ENCODE peak calls at places on chromosomes 13 and 19, in nine cellular contexts. F is CD8-positive, alpha-beta T cell; Y is BJ; N is WTC11; G is CD4-positive, alpha-beta T cell; U is left ventricle myocardium inferior; P is brain microvascular endothelial cell; H is fibroblast of lung; W is esophagus muscularis mucosa. D is an unnamed sample.

GRCh38 chr19:11137542-11138384 is 17.8 kb downstream of the SPC24 start:
- DNase-seq in F (peak), Y (no peak), N (peak), G (peak), U (peak), P (peak), H (peak), W (peak), D (peak)

GRCh38 chr13:105316731-105317130 is 1218.7 kb downstream of the EFNB2 start:
- DNase-seq in F (no peak), Y (no peak), N (no peak), G (no peak), U (no peak), P (no peak), H (no peak), W (no peak), D (no peak)

GRCh38 chr13:87087741-87088140 is 583.4 kb upstream of the SLITRK5 start:
- DNase-seq in F (no peak), Y (no peak), N (no peak), G (no peak), U (no peak), P (no peak), H (peak), W (no peak), D (no peak)

GRCh38 chr13:23753523-23753922 is 135.7 kb downstream of the MIPEP start:
- DNase-seq in F (no peak), Y (no peak), N (no peak), G (no peak), U (no peak), P (peak), H (peak), W (no peak), D (no peak)

GRCh38 chr13:77372275-77372674 is 45.4 kb upstream of the MYCBP2 start:
- DNase-seq in F (no peak), Y (no peak), N (no peak), G (no peak), U (no peak), P (no peak), H (peak), W (no peak), D (no peak)

GRCh38 chr13:39603424-39603947 is 493 bp upstream of the LHFPL6 start:
- DNase-seq in F (no peak), Y (no peak), N (peak), G (no peak), U (no peak), P (no peak), H (peak), W (no peak), D (no peak)

GRCh38 chr13:37618554-37618953 is 20.0 kb upstream of the POSTN start:
- DNase-seq in F (no peak), Y (peak), N (no peak), G (no peak), U (no peak), P (peak), H (peak), W (no peak), D (no peak)

GRCh38 chr13:94764576-94765321 is 52.4 kb upstream of the SOX21 start:
- DNase-seq in F (no peak), Y (no peak), N (no peak), G (no peak), U (no peak), P (no peak), H (no peak), W (no peak), D (no peak)

GRCh38 chr19:43465468-43466120 is at the start of gene LYPD3:
- DNase-seq in F (no peak), Y (peak), N (peak), G (no peak), U (no peak), P (no peak), H (peak), W (no peak), D (no peak)

GRCh38 chr13:100014621-100015020 is 33.0 kb downstream of the ZIC2 start:
- DNase-seq in F (no peak), Y (no peak), N (no peak), G (no peak), U (no peak), P (no peak), H (no peak), W (no peak), D (no peak)

GRCh38 chr19:39407644-39408391 is 1.2 kb downstream of the ZFP36 start:
- DNase-seq in F (peak), Y (no peak), N (no peak), G (peak), U (peak), P (no peak), H (peak), W (no peak), D (no peak)

GRCh38 chr19:14979136-14979497 is 547 bp downstream of the SLC1A6 start:
- DNase-seq in F (no peak), Y (no peak), N (peak), G (no peak), U (no peak), P (no peak), H (no peak), W (no peak), D (no peak)

GRCh38 chr19:1122972-1123363 is 19.2 kb downstream of the GPX4 start:
- DNase-seq in F (no peak), Y (no peak), N (peak), G (no peak), U (no peak), P (peak), H (peak), W (no peak), D (peak)

GRCh38 chr19:50567882-50568281 is 353 bp downstream of the LRRC4B start:
- DNase-seq in F (no peak), Y (no peak), N (no peak), G (no peak), U (no peak), P (no peak), H (no peak), W (no peak), D (no peak)

GRCh38 chr13:93098972-93099371 is 127.6 kb upstream of the GPC6 start:
- DNase-seq in F (no peak), Y (no peak), N (no peak), G (no peak), U (no peak), P (no peak), H (no peak), W (no peak), D (no peak)

GRCh38 chr19:18848860-18849661 is 17.3 kb downstream of the UPF1 start:
- DNase-seq in F (no peak), Y (no peak), N (no peak), G (no peak), U (peak), P (peak), H (peak), W (peak), D (no peak)

GRCh38 chr19:18761531-18762110 is 29.5 kb downstream of the COMP start:
- DNase-seq in F (no peak), Y (no peak), N (no peak), G (no peak), U (no peak), P (no peak), H (no peak), W (no peak), D (no peak)

GRCh38 chr19:34364830-34365462 is at the start of gene GPI:
- DNase-seq in F (peak), Y (no peak), N (peak), G (peak), U (peak), P (no peak), H (peak), W (no peak), D (peak)

GRCh38 chr13:34678154-34678553 is 263.9 kb upstream of the NBEA start:
- DNase-seq in F (no peak), Y (no peak), N (no peak), G (no peak), U (no peak), P (peak), H (peak), W (no peak), D (no peak)

GRCh38 chr13:44331912-44332840 is 41.4 kb upstream of the SERP2 start:
- DNase-seq in F (no peak), Y (peak), N (no peak), G (no peak), U (peak), P (peak), H (peak), W (peak), D (no peak)

GRCh38 chr13:25167775-25168174 is 4.3 kb downstream of the AMER2 start:
- DNase-seq in F (no peak), Y (no peak), N (no peak), G (no peak), U (no peak), P (no peak), H (no peak), W (no peak), D (no peak)

GRCh38 chr19:2579678-2580280 is 103.9 kb downstream of the GADD45B start:
- DNase-seq in F (no peak), Y (no peak), N (no peak), G (no peak), U (no peak), P (no peak), H (no peak), W (no peak), D (no peak)

GRCh38 chr13:112184851-112185371 is 118.0 kb downstream of the SOX1 start:
- DNase-seq in F (no peak), Y (no peak), N (no peak), G (no peak), U (no peak), P (no peak), H (no peak), W (no peak), D (no peak)

GRCh38 chr13:112185466-112185865 is 118.5 kb downstream of the SOX1 start:
- DNase-seq in F (no peak), Y (no peak), N (no peak), G (no peak), U (no peak), P (no peak), H (no peak), W (no peak), D (no peak)

GRCh38 chr13:112186091-112186490 is 119.1 kb downstream of the SOX1 start:
- DNase-seq in F (no peak), Y (no peak), N (no peak), G (no peak), U (no peak), P (no peak), H (no peak), W (no peak), D (no peak)

GRCh38 chr13:112187527-112188297 is 120.8 kb downstream of the SOX1 start:
- DNase-seq in F (no peak), Y (no peak), N (no peak), G (no peak), U (no peak), P (no peak), H (no peak), W (no peak), D (no peak)

DNA sequence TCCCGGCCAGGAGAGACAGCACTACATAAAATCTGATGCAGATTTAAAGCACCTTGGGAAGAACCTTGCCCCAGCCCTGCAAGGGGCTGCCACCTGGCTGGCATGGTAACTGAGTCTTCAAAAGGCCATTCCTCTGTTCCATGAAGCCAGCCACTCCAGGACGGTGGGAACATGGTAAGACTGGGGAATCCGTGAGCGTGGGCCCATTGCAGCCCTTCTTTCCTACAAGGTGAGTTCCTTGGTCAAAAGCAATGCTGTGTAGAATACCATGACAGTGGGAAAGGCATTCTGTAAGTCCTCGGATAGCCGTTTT is 121.3 kb downstream of the SOX1 start:
- DNase-seq in F (no peak), Y (no peak), N (no peak), G (no peak), U (no peak), P (no peak), H (no peak), W (no peak), D (no peak)
- TF ChIP-seq CTCF in F (no peak), Y (no peak), N (no peak), G (no peak), U (no peak), P (no peak), H (no peak), W (no peak), D (no peak)

GRCh38 chr19:45038931-45039893 is at the start of gene CLASRP:
- DNase-seq in F (peak), Y (peak), N (peak), G (peak), U (peak), P (peak), H (peak), W (peak), D (peak)
- TF ChIP-seq CTCF in F (no peak), Y (no peak), N (no peak), G (no peak), U (no peak), P (no peak), H (peak), W (no peak), D (no peak)

GRCh38 chr19:40533508-40533907 is 43.2 kb upstream of the SHKBP1 start:
- DNase-seq in F (no peak), Y (no peak), N (no peak), G (no peak), U (no peak), P (no peak), H (no peak), W (no peak), D (no peak)
- TF ChIP-seq CTCF in F (no peak), Y (peak), N (no peak), G (no peak), U (no peak), P (peak), H (peak), W (no peak), D (no peak)

GRCh38 chr13:48730971-48731658 is 77.4 kb downstream of the CYSLTR2 start:
- DNase-seq in F (no peak), Y (no peak), N (peak), G (no peak), U (no peak), P (peak), H (peak), W (no peak), D (no peak)
- TF ChIP-seq CTCF in F (no peak), Y (no peak), N (no peak), G (no peak), U (no peak), P (peak), H (no peak), W (no peak), D (no peak)

GRCh38 chr19:30001794-30002193 is 59.8 kb downstream of the URI1 start:
- DNase-seq in F (no peak), Y (no peak), N (no peak), G (no peak), U (no peak), P (peak), H (peak), W (no peak), D (no peak)
- TF ChIP-seq CTCF in F (no peak), Y (no peak), N (no peak), G (no peak), U (no peak), P (peak), H (peak), W (no peak), D (no peak)

D was measured in GM13977.